ENCODE peak calls at places on chromosomes 5 and 9, in four cellular contexts. M, B, H and D are unnamed samples.

GRCh38 chr5:179668404-179668803 is 12.4 kb downstream of the CBY3 start:
- DNase-seq in H (no peak), M (no peak), B (no peak), D (no peak)

GRCh38 chr5:84393969-84394368 is 9.3 kb upstream of the EDIL3 start:
- DNase-seq in M (no peak), B (peak; percentile 58), H (no peak), D (no peak)

GRCh38 chr5:149046196-149046829 is 16.5 kb downstream of the SH3TC2 start:
- DNase-seq in H (no peak), M (no peak), B (no peak), D (no peak)

GRCh38 chr9:125747053-125747764 is at the start of gene PBX3:
- DNase-seq in M (peak; percentile 19), B (peak; percentile 62), H (peak; percentile 71), D (peak; percentile 42)

GRCh38 chr5:28403846-28404245 is 1365.5 kb upstream of the CDH9 start:
- DNase-seq in B (no peak), M (no peak), H (no peak), D (no peak)

GRCh38 chr5:156354571-156354970 is 27.6 kb downstream of the SGCD start:
- DNase-seq in M (no peak), B (no peak), H (no peak), D (no peak)

GRCh38 chr9:94921656-94922055 is 195.2 kb downstream of the AOPEP start:
- DNase-seq in H (no peak), B (no peak), M (no peak), D (no peak)

GRCh38 chr9:86945868-86946711 is 1.2 kb downstream of the GAS1 start:
- DNase-seq in M (peak; percentile 19), B (peak; percentile 85), H (peak; percentile 46), D (peak; percentile 68)

GRCh38 chr5:115439042-115439441 is 105.5 kb downstream of the FEM1C start:
- DNase-seq in B (no peak), M (no peak), H (no peak), D (no peak)

GRCh38 chr5:172712610-172713009 is 58.4 kb downstream of the DUSP1 start:
- DNase-seq in M (no peak), B (peak; percentile 21), H (no peak), D (no peak)

GRCh38 chr9:95947118-95947517 is 71.6 kb downstream of the ERCC6L2 start:
- DNase-seq in B (no peak), H (no peak), M (no peak), D (no peak)

GRCh38 chr9:121944741-121945191 is 148.3 kb downstream of the TTLL11 start:
- DNase-seq in M (no peak), H (no peak), B (no peak), D (no peak)

GRCh38 chr5:138952962-138953361 is 77.8 kb upstream of the LRRTM2 start:
- DNase-seq in M (no peak), H (no peak), B (no peak), D (no peak)

GRCh38 chr5:67942451-67942830 is 273.1 kb upstream of the PIK3R1 start:
- DNase-seq in H (no peak), M (no peak), B (no peak), D (no peak)

GRCh38 chr5:33229216-33229615 is 211.5 kb upstream of the TARS1 start:
- DNase-seq in B (no peak), H (no peak), M (no peak), D (no peak)

GRCh38 chr9:137461663-137462395 is 2.7 kb upstream of the NSMF start:
- DNase-seq in B (peak; percentile 73), M (peak; percentile 58), H (peak; percentile 93), D (no peak)

GRCh38 chr9:16023466-16023865 is 470.6 kb downstream of the CCDC171 start:
- DNase-seq in H (no peak), M (no peak), B (no peak), D (no peak)

GRCh38 chr5:36507332-36507952 is 99.0 kb upstream of the SLC1A3 start:
- DNase-seq in B (peak; percentile 89), H (no peak), M (peak; percentile 64), D (peak; percentile 78)

GRCh38 chr5:75668988-75669760 is 48.1 kb downstream of the POC5 start:
- DNase-seq in M (peak; percentile 5), H (peak; percentile 64), B (no peak), D (no peak)

GRCh38 chr5:159746707-159747106 is 169.6 kb upstream of the ADRA1B start:
- DNase-seq in H (no peak), B (no peak), M (no peak), D (no peak)

GRCh38 chr5:141039517-141039916 is 11.7 kb upstream of the PCDHB1 start:
- DNase-seq in B (no peak), M (no peak), H (no peak), D (no peak)

GRCh38 chr5:39015743-39016586 is 58.2 kb downstream of the RICTOR start:
- DNase-seq in B (no peak), H (no peak), M (no peak), D (no peak)

GRCh38 chr9:22469928-22470544 is 23.4 kb downstream of the DMRTA1 start:
- DNase-seq in B (no peak), H (no peak), M (no peak), D (peak; percentile 13)

GRCh38 chr9:100355561-100355960 is 2.8 kb upstream of the TEX10 start:
- DNase-seq in M (no peak), B (no peak), H (no peak), D (no peak)

GRCh38 chr9:266228-266627 is 51.6 kb downstream of the DOCK8 start:
- DNase-seq in M (no peak), B (no peak), H (no peak), D (no peak)

GRCh38 chr5:71922584-71923106 is 184.6 kb upstream of the MAP1B start:
- DNase-seq in B (no peak), M (no peak), H (no peak), D (no peak)

GRCh38 chr9:136787690-136788400 is 3.3 kb upstream of the TMEM141 start:
- DNase-seq in M (no peak), H (no peak), B (peak; percentile 77), D (peak; percentile 69)

GRCh38 chr5:73066466-73066865 is 53.9 kb upstream of the TMEM171 start:
- DNase-seq in M (no peak), H (no peak), B (no peak), D (no peak)